ENCODE peak calls at places on chromosomes 11 and 22, in seven cellular contexts. I is T-helper 1 cell; R is ecto neural progenitor cell; B is RCC 7860; G is activated CD4-positive, alpha-beta T cell treated with anti-CD3 and anti-CD28 coated beads for 24 hours; P is D721Med; U is NCI-H2029. K is an unnamed sample.

GRCh38 chr11:32080381-32080980 is 10.4 kb upstream of the RCN1 start:
- DNase-seq in I (no peak), R (no peak), B (no peak), G (no peak), P (no peak), U (no peak), K (no peak)

GRCh38 chr11:93285430-93285829 is 45.1 kb upstream of the DEUP1 start:
- DNase-seq in I (no peak), R (no peak), B (no peak), G (no peak), P (no peak), U (no peak), K (no peak)

GRCh38 chr11:118152552-118153471 is at the start of gene SCN4B:
- DNase-seq in I (no peak), R (peak), B (no peak), G (no peak), P (peak), U (no peak), K (no peak)

GRCh38 chr22:27825174-27825573 is 23.6 kb upstream of the MN1 start:
- DNase-seq in I (no peak), R (no peak), B (no peak), G (no peak), P (no peak), U (no peak), K (no peak)

GRCh38 chr11:126597041-126597440 is 241.6 kb downstream of the ST3GAL4 start:
- DNase-seq in I (no peak), R (no peak), B (no peak), G (no peak), P (no peak), U (no peak), K (no peak)

GRCh38 chr11:1749020-1749758 is 1.2 kb downstream of the IFITM10 start:
- DNase-seq in I (no peak), R (no peak), B (peak), G (no peak), P (no peak), U (no peak), K (no peak)

GRCh38 chr11:129999407-129999806 is 3.2 kb downstream of the PRDM10 start:
- DNase-seq in I (no peak), R (no peak), B (no peak), G (no peak), P (no peak), U (no peak), K (no peak)

GRCh38 chr11:20097319-20098221 is 62.7 kb downstream of the DBX1 start:
- DNase-seq in I (no peak), R (no peak), B (peak), G (no peak), P (no peak), U (peak), K (no peak)

GRCh38 chr22:47605441-47605840 is 843.0 kb downstream of the TBC1D22A start:
- DNase-seq in I (no peak), R (peak), B (no peak), G (no peak), P (no peak), U (no peak), K (no peak)

GRCh38 chr11:15053201-15053685 is 20.1 kb upstream of the CALCB start:
- DNase-seq in I (no peak), R (no peak), B (peak), G (no peak), P (no peak), U (peak), K (no peak)

K was measured in T-helper 22 cell.